ENCODE peak calls at places on chromosomes 11 and 22, in nine cellular contexts. X is NCI-H1436; K is T follicular helper cell; W is hypothalamus; V is mucosa of gallbladder; N is activated CD4-positive, CD25-positive, alpha-beta regulatory T cell treated with anti-CD3 and anti-CD28 coated beads, Interleukin-2, amount 50 U/mL, for 72 hours; Y is RCC 7860; J is posterior cingulate gyrus; O is HCT116. D is an unnamed sample.

GRCh38 chr11:130945945-130946344 is 29.7 kb upstream of the SNX19 start:
- DNase-seq in X (no peak), K (no peak), W (no peak), V (peak), N (no peak), Y (peak), J (peak), O (no peak), D (no peak)

GRCh38 chr11:9273430-9274336 is 8.5 kb upstream of the DENND5A start:
- DNase-seq in X (no peak), K (no peak), W (no peak), V (no peak), N (no peak), Y (no peak), J (no peak), O (no peak), D (no peak)

GRCh38 chr22:29128891-29129643 is 56.2 kb downstream of the KREMEN1 start:
- DNase-seq in X (no peak), K (no peak), W (no peak), V (no peak), N (no peak), Y (peak), J (no peak), O (no peak), D (no peak)

GRCh38 chr22:29060931-29061330 is 700 bp downstream of the C22orf31 start:
- DNase-seq in X (no peak), K (no peak), W (no peak), V (no peak), N (no peak), Y (no peak), J (no peak), O (no peak), D (no peak)

GRCh38 chr11:117828641-117829368 is 4.3 kb upstream of the FXYD2 start:
- DNase-seq in X (no peak), K (peak), W (no peak), V (peak), N (peak), Y (peak), J (no peak), O (no peak), D (no peak)

GRCh38 chr11:66719111-66719872 is 9.7 kb downstream of the SPTBN2 start:
- DNase-seq in X (no peak), K (no peak), W (no peak), V (no peak), N (no peak), Y (no peak), J (no peak), O (no peak), D (no peak)

GRCh38 chr11:68074584-68075352 is 35.9 kb downstream of the TCIRG1 start:
- DNase-seq in X (no peak), K (no peak), W (no peak), V (no peak), N (no peak), Y (no peak), J (no peak), O (no peak), D (no peak)

GRCh38 chr11:72587696-72588095 is 86.5 kb downstream of the PDE2A start:
- DNase-seq in X (no peak), K (no peak), W (no peak), V (no peak), N (no peak), Y (no peak), J (no peak), O (no peak), D (no peak)

GRCh38 chr11:47389577-47390072 is 11.3 kb upstream of the SPI1 start:
- DNase-seq in X (no peak), K (no peak), W (no peak), V (no peak), N (no peak), Y (no peak), J (no peak), O (no peak), D (no peak)

GRCh38 chr11:119895981-119896380 is 167.0 kb upstream of the NECTIN1 start:
- DNase-seq in X (no peak), K (no peak), W (no peak), V (no peak), N (no peak), Y (no peak), J (no peak), O (no peak), D (no peak)

GRCh38 chr11:11155962-11156815 is 196.9 kb downstream of the CSNK2A3 start:
- DNase-seq in X (peak), K (peak), W (no peak), V (no peak), N (peak), Y (no peak), J (no peak), O (peak), D (no peak)

GRCh38 chr11:92886243-92886905 is 83.1 kb upstream of the MTNR1B start:
- DNase-seq in X (peak), K (no peak), W (no peak), V (peak), N (no peak), Y (no peak), J (no peak), O (peak), D (peak)

GRCh38 chr22:33105501-33105911 is 47.3 kb upstream of the SYN3 start:
- DNase-seq in X (no peak), K (no peak), W (peak), V (no peak), N (no peak), Y (no peak), J (peak), O (no peak), D (peak)

GRCh38 chr11:128725630-128726461 is 32.0 kb downstream of the FLI1 start:
- DNase-seq in X (no peak), K (peak), W (no peak), V (peak), N (no peak), Y (no peak), J (no peak), O (no peak), D (no peak)

GRCh38 chr11:119795231-119795630 is 66.2 kb upstream of the NECTIN1 start:
- DNase-seq in X (no peak), K (no peak), W (no peak), V (no peak), N (no peak), Y (no peak), J (peak), O (no peak), D (no peak)

GRCh38 chr11:103537904-103538502 is 428.8 kb downstream of the DYNC2H1 start:
- DNase-seq in X (no peak), K (no peak), W (no peak), V (no peak), N (no peak), Y (no peak), J (no peak), O (peak), D (no peak)

GRCh38 chr11:69113226-69113625 is 42.5 kb upstream of the SMIM38 start:
- DNase-seq in X (no peak), K (no peak), W (no peak), V (no peak), N (no peak), Y (no peak), J (no peak), O (no peak), D (no peak)

GRCh38 chr11:122833133-122833470 is 5.2 kb upstream of the CRTAM start:
- DNase-seq in X (no peak), K (no peak), W (no peak), V (no peak), N (no peak), Y (no peak), J (no peak), O (no peak), D (no peak)

GRCh38 chr11:59079089-59079488 is 7.0 kb upstream of the GLYATL1B start:
- DNase-seq in X (no peak), K (no peak), W (no peak), V (no peak), N (no peak), Y (no peak), J (no peak), O (no peak), D (no peak)

GRCh38 chr11:40100204-40100603 is 1359.2 kb downstream of the LRRC4C start:
- DNase-seq in X (no peak), K (no peak), W (no peak), V (no peak), N (no peak), Y (no peak), J (no peak), O (no peak), D (no peak)

GRCh38 chr11:15497366-15497765 is 382.6 kb downstream of the INSC start:
- DNase-seq in X (no peak), K (no peak), W (no peak), V (no peak), N (no peak), Y (no peak), J (no peak), O (no peak), D (no peak)

GRCh38 chr22:46054878-46055158 is 77.9 kb upstream of the WNT7B start:
- DNase-seq in X (no peak), K (no peak), W (no peak), V (no peak), N (no peak), Y (no peak), J (no peak), O (no peak), D (no peak)

GRCh38 chr11:27239305-27239942 is 123.6 kb downstream of the CCDC34 start:
- DNase-seq in X (no peak), K (no peak), W (no peak), V (no peak), N (no peak), Y (no peak), J (no peak), O (no peak), D (no peak)

GRCh38 chr11:130243816-130244215 is 70.9 kb downstream of the ZBTB44 start:
- DNase-seq in X (no peak), K (no peak), W (no peak), V (no peak), N (no peak), Y (no peak), J (no peak), O (no peak), D (no peak)

GRCh38 chr11:43806976-43807375 is 73.7 kb upstream of the ALKBH3 start:
- DNase-seq in X (no peak), K (no peak), W (no peak), V (no peak), N (no peak), Y (no peak), J (no peak), O (no peak), D (no peak)

GRCh38 chr11:7416080-7416479 is 69.2 kb upstream of the OLFML1 start:
- DNase-seq in X (no peak), K (no peak), W (no peak), V (no peak), N (no peak), Y (no peak), J (no peak), O (no peak), D (no peak)

GRCh38 chr11:112195906-112196305 is 20.6 kb downstream of the BCO2 start:
- DNase-seq in X (no peak), K (no peak), W (no peak), V (peak), N (no peak), Y (peak), J (no peak), O (no peak), D (no peak)

GRCh38 chr22:48103126-48103875 is 1340.9 kb downstream of the TBC1D22A start:
- DNase-seq in X (no peak), K (no peak), W (no peak), V (no peak), N (peak), Y (no peak), J (no peak), O (no peak), D (peak)

GRCh38 chr22:48887394-48888332 is 940.0 kb downstream of the BRD1 start:
- DNase-seq in X (no peak), K (no peak), W (no peak), V (no peak), N (no peak), Y (no peak), J (no peak), O (no peak), D (no peak)

GRCh38 chr11:45856044-45856468 is 8.8 kb downstream of the CRY2 start:
- DNase-seq in X (no peak), K (no peak), W (no peak), V (peak), N (no peak), Y (no peak), J (no peak), O (no peak), D (no peak)

GRCh38 chr11:102546923-102547471 is 16.4 kb upstream of the MMP7 start:
- DNase-seq in X (no peak), K (no peak), W (no peak), V (no peak), N (no peak), Y (peak), J (no peak), O (no peak), D (no peak)

GRCh38 chr22:38031491-38031890 is 25.7 kb upstream of the PICK1 start:
- DNase-seq in X (no peak), K (no peak), W (no peak), V (no peak), N (no peak), Y (no peak), J (no peak), O (no peak), D (no peak)

GRCh38 chr11:12167098-12167999 is 57.0 kb downstream of the MICAL2 start:
- DNase-seq in X (no peak), K (no peak), W (no peak), V (no peak), N (no peak), Y (peak), J (no peak), O (peak), D (no peak)

GRCh38 chr11:10946072-10946471 is 88.2 kb upstream of the ZBED5 start:
- DNase-seq in X (no peak), K (no peak), W (no peak), V (no peak), N (no peak), Y (no peak), J (no peak), O (no peak), D (no peak)

GRCh38 chr22:25644122-25644521 is 79.6 kb downstream of the GRK3 start:
- DNase-seq in X (no peak), K (no peak), W (no peak), V (no peak), N (no peak), Y (no peak), J (no peak), O (no peak), D (no peak)